ENCODE peak calls at places on chromosomes 13 and 19, in seven cellular contexts. Z is pulmonary artery endothelial cell, D is memory B cell, F is psoas muscle, O is brain microvascular endothelial cell, S is T-helper 1 cell, L is substantia nigra. C is an unnamed sample.
A peak's percentile ranks its signal among the peaks of the same experiment; 100 is the strongest.

GRCh38 chr13:24161010-24161775 is 673 bp downstream of the SPATA13 start:
- DNase-seq in S (peak; percentile 45), D (peak; percentile 8), O (no peak), F (peak; percentile 32), Z (no peak), L (peak; percentile 55), C (peak; percentile 22)

GRCh38 chr19:3094638-3095374 is 644 bp downstream of the GNA11 start:
- DNase-seq in S (peak; percentile 29), O (no peak), L (no peak), Z (no peak), F (no peak), D (peak; percentile 29), C (no peak)

GRCh38 chr13:80547885-80548284 is 207.0 kb upstream of the SPRY2 start:
- DNase-seq in F (no peak), Z (peak; percentile 27), D (no peak), O (peak; percentile 37), S (no peak), L (no peak), C (peak; percentile 79)

GRCh38 chr13:28356506-28357064 is 138.3 kb downstream of the FLT1 start:
- DNase-seq in O (no peak), F (no peak), L (no peak), D (no peak), Z (no peak), S (no peak), C (no peak)

GRCh38 chr19:18566953-18567352 is 4.7 kb upstream of the UBA52 start:
- DNase-seq in Z (no peak), S (no peak), L (no peak), D (no peak), O (no peak), F (no peak), C (no peak)

GRCh38 chr13:34867590-34867989 is 74.5 kb upstream of the NBEA start:
- DNase-seq in F (no peak), D (no peak), L (no peak), O (peak; percentile 40), Z (no peak), S (no peak), C (no peak)

GRCh38 chr13:112716461-112716820 is 26.6 kb downstream of the ATP11A start:
- DNase-seq in L (no peak), D (no peak), Z (no peak), O (no peak), S (no peak), F (no peak), C (no peak)

GRCh38 chr19:46482645-46483044 is 11.3 kb upstream of the PNMA8A start:
- DNase-seq in F (no peak), S (no peak), D (no peak), O (peak; percentile 27), Z (no peak), L (no peak), C (no peak)

GRCh38 chr13:113652404-113653263 is 5.4 kb downstream of the ATP4B start:
- DNase-seq in Z (no peak), D (no peak), L (no peak), O (no peak), F (no peak), S (no peak), C (no peak)

GRCh38 chr19:4390017-4390861 is 10.1 kb downstream of the SH3GL1 start:
- DNase-seq in O (no peak), F (peak; percentile 53), S (no peak), D (no peak), L (no peak), Z (peak; percentile 71), C (peak; percentile 93)

GRCh38 chr19:40006273-40006691 is 9.4 kb downstream of the ZNF546 start:
- DNase-seq in Z (peak; percentile 97), O (peak; percentile 94), D (no peak), F (no peak), L (no peak), S (no peak), C (peak; percentile 96)

GRCh38 chr19:18140473-18140872 is 12.5 kb upstream of the PIK3R2 start:
- DNase-seq in S (no peak), Z (no peak), L (no peak), F (no peak), O (no peak), D (no peak), C (no peak)

GRCh38 chr19:47100290-47100689 is 13.3 kb downstream of the ZC3H4 start:
- DNase-seq in Z (no peak), F (no peak), D (no peak), S (peak; percentile 41), O (no peak), L (no peak), C (no peak)

GRCh38 chr19:1989513-1990229 is 25.8 kb downstream of the BTBD2 start:
- DNase-seq in F (no peak), O (no peak), D (no peak), Z (no peak), L (no peak), S (no peak), C (no peak)

GRCh38 chr13:43129511-43130130 is 106.2 kb downstream of the DNAJC15 start:
- DNase-seq in Z (no peak), O (no peak), D (no peak), S (no peak), F (no peak), L (no peak), C (no peak)

GRCh38 chr13:23086951-23087350 is 93.8 kb upstream of the SGCG start:
- DNase-seq in O (no peak), Z (no peak), D (no peak), S (no peak), F (no peak), L (no peak), C (no peak)

GRCh38 chr19:18425515-18426415 is 6.6 kb downstream of the SSBP4 start:
- DNase-seq in F (peak; percentile 73), D (no peak), L (no peak), Z (no peak), S (no peak), O (peak; percentile 52), C (no peak)

GRCh38 chr13:76884167-76884566 is 2.0 kb downstream of the KCTD12 start:
- DNase-seq in D (no peak), S (peak; percentile 15), F (peak; percentile 33), Z (no peak), O (peak; percentile 29), L (peak; percentile 30), C (peak; percentile 76)

GRCh38 chr19:29844891-29845575 is 33.2 kb downstream of the CCNE1 start:
- DNase-seq in F (peak; percentile 92), L (peak; percentile 82), O (peak; percentile 86), Z (peak; percentile 64), D (peak; percentile 95), S (peak; percentile 95), C (peak; percentile 93)